ENCODE peak calls at places on chromosomes 12 and 14, in four cellular contexts. One of them, this sample, is unnamed.

GRCh38 chr12:31315779-31316465 is 10.0 kb downstream of the SINHCAF start:
- DNase-seq in activated B cell treated with CpG ODN at 0.5 μM for 24 hours: no peak
- DNase-seq in right lobe of liver: no peak
- DNase-seq in GM12865: no peak
- DNase-seq in this sample: no peak

GRCh38 chr14:85607571-85608219 is 77.8 kb downstream of the FLRT2 start:
- DNase-seq in activated B cell treated with CpG ODN at 0.5 μM for 24 hours: no peak
- DNase-seq in right lobe of liver: no peak
- DNase-seq in GM12865: no peak
- DNase-seq in this sample: no peak

GRCh38 chr14:22471545-22472121 is 117.4 kb downstream of the DAD1 start:
- DNase-seq in activated B cell treated with CpG ODN at 0.5 μM for 24 hours: no peak
- DNase-seq in right lobe of liver: peak
- DNase-seq in GM12865: peak
- DNase-seq in this sample: no peak

GRCh38 chr12:55736780-55737580 is 5.9 kb upstream of the GDF11 start:
- DNase-seq in activated B cell treated with CpG ODN at 0.5 μM for 24 hours: no peak
- DNase-seq in right lobe of liver: peak
- DNase-seq in GM12865: peak
- DNase-seq in this sample: no peak

GRCh38 chr14:88955470-88955869 is 131.0 kb downstream of the TTC8 start:
- DNase-seq in activated B cell treated with CpG ODN at 0.5 μM for 24 hours: no peak
- DNase-seq in right lobe of liver: no peak
- DNase-seq in GM12865: no peak
- DNase-seq in this sample: no peak

GRCh38 chr12:96356831-96357230 is 43.4 kb downstream of the CDK17 start:
- DNase-seq in activated B cell treated with CpG ODN at 0.5 μM for 24 hours: no peak
- DNase-seq in right lobe of liver: no peak
- DNase-seq in GM12865: no peak
- DNase-seq in this sample: no peak

GRCh38 chr12:47742253-47742825 is 16.3 kb downstream of the RAPGEF3 start:
- DNase-seq in activated B cell treated with CpG ODN at 0.5 μM for 24 hours: peak
- DNase-seq in right lobe of liver: peak
- DNase-seq in GM12865: peak
- DNase-seq in this sample: no peak

GRCh38 chr12:27539191-27539631 is 15.2 kb downstream of the PPFIBP1 start:
- DNase-seq in activated B cell treated with CpG ODN at 0.5 μM for 24 hours: no peak
- DNase-seq in right lobe of liver: no peak
- DNase-seq in GM12865: no peak
- DNase-seq in this sample: no peak

GRCh38 chr12:3132636-3133409 is 55.6 kb downstream of the TSPAN9 start:
- DNase-seq in activated B cell treated with CpG ODN at 0.5 μM for 24 hours: no peak
- DNase-seq in right lobe of liver: no peak
- DNase-seq in GM12865: no peak
- DNase-seq in this sample: peak

GRCh38 chr12:13980548-13981295 is 680 bp downstream of the GRIN2B start:
- DNase-seq in activated B cell treated with CpG ODN at 0.5 μM for 24 hours: no peak
- DNase-seq in right lobe of liver: no peak
- DNase-seq in GM12865: no peak
- DNase-seq in this sample: no peak

GRCh38 chr14:34824826-34825225 is 50.3 kb downstream of the BAZ1A start:
- DNase-seq in activated B cell treated with CpG ODN at 0.5 μM for 24 hours: no peak
- DNase-seq in right lobe of liver: no peak
- DNase-seq in GM12865: no peak
- DNase-seq in this sample: no peak

GRCh38 chr12:5882511-5883185 is 62.4 kb downstream of the ANO2 start:
- DNase-seq in activated B cell treated with CpG ODN at 0.5 μM for 24 hours: no peak
- DNase-seq in right lobe of liver: no peak
- DNase-seq in GM12865: no peak
- DNase-seq in this sample: no peak

GRCh38 chr14:90421001-90421580 is 24.3 kb downstream of the CALM1 start:
- DNase-seq in activated B cell treated with CpG ODN at 0.5 μM for 24 hours: no peak
- DNase-seq in right lobe of liver: no peak
- DNase-seq in GM12865: no peak
- DNase-seq in this sample: no peak

GRCh38 chr14:57378661-57379060 is 11.7 kb upstream of the NAA30 start:
- DNase-seq in activated B cell treated with CpG ODN at 0.5 μM for 24 hours: no peak
- DNase-seq in right lobe of liver: no peak
- DNase-seq in GM12865: no peak
- DNase-seq in this sample: no peak

GRCh38 chr12:107359382-107359781 is 266.0 kb upstream of the CRY1 start:
- DNase-seq in activated B cell treated with CpG ODN at 0.5 μM for 24 hours: no peak
- DNase-seq in right lobe of liver: no peak
- DNase-seq in GM12865: no peak
- DNase-seq in this sample: no peak

GRCh38 chr14:78446807-78447206 is 276.6 kb downstream of the NRXN3 start:
- DNase-seq in activated B cell treated with CpG ODN at 0.5 μM for 24 hours: no peak
- DNase-seq in right lobe of liver: no peak
- DNase-seq in GM12865: no peak
- DNase-seq in this sample: no peak

GRCh38 chr12:110744697-110745264 is 2.1 kb upstream of the PPP1CC start:
- DNase-seq in activated B cell treated with CpG ODN at 0.5 μM for 24 hours: no peak
- DNase-seq in right lobe of liver: peak
- DNase-seq in GM12865: no peak
- DNase-seq in this sample: peak

GRCh38 chr14:52259452-52259851 is 8.0 kb upstream of the PTGDR start:
- DNase-seq in activated B cell treated with CpG ODN at 0.5 μM for 24 hours: no peak
- DNase-seq in right lobe of liver: no peak
- DNase-seq in GM12865: no peak
- DNase-seq in this sample: no peak

GRCh38 chr14:58298880-58299664 is 717 bp downstream of the ARID4A start:
- DNase-seq in activated B cell treated with CpG ODN at 0.5 μM for 24 hours: peak
- DNase-seq in right lobe of liver: peak
- DNase-seq in GM12865: peak
- DNase-seq in this sample: peak

GRCh38 chr12:104589215-104589614 is 132.5 kb downstream of the CHST11 start:
- DNase-seq in activated B cell treated with CpG ODN at 0.5 μM for 24 hours: no peak
- DNase-seq in right lobe of liver: no peak
- DNase-seq in GM12865: no peak
- DNase-seq in this sample: no peak

GRCh38 chr12:91604897-91605296 is 422.3 kb upstream of the DCN start:
- DNase-seq in activated B cell treated with CpG ODN at 0.5 μM for 24 hours: no peak
- DNase-seq in right lobe of liver: no peak
- DNase-seq in GM12865: no peak
- DNase-seq in this sample: no peak

GRCh38 chr14:103416916-103417315 is 31.7 kb downstream of the MARK3 start:
- DNase-seq in activated B cell treated with CpG ODN at 0.5 μM for 24 hours: no peak
- DNase-seq in right lobe of liver: no peak
- DNase-seq in GM12865: no peak
- DNase-seq in this sample: no peak

GRCh38 chr12:93098077-93098476 is 169.0 kb upstream of the EEA1 start:
- DNase-seq in activated B cell treated with CpG ODN at 0.5 μM for 24 hours: peak
- DNase-seq in right lobe of liver: peak
- DNase-seq in GM12865: peak
- DNase-seq in this sample: no peak

GRCh38 chr12:132380646-132381045 is 51.3 kb upstream of the GALNT9 start:
- DNase-seq in activated B cell treated with CpG ODN at 0.5 μM for 24 hours: no peak
- DNase-seq in right lobe of liver: no peak
- DNase-seq in GM12865: no peak
- DNase-seq in this sample: no peak

GRCh38 chr12:108589028-108589839 is 8.7 kb downstream of the TMEM119 start:
- DNase-seq in activated B cell treated with CpG ODN at 0.5 μM for 24 hours: no peak
- DNase-seq in right lobe of liver: no peak
- DNase-seq in GM12865: no peak
- DNase-seq in this sample: no peak

GRCh38 chr12:79677667-79678066 is 13.1 kb downstream of the PAWR start:
- DNase-seq in activated B cell treated with CpG ODN at 0.5 μM for 24 hours: no peak
- DNase-seq in right lobe of liver: no peak
- DNase-seq in GM12865: no peak
- DNase-seq in this sample: no peak

GRCh38 chr12:70267550-70267949 is 24.3 kb downstream of the CNOT2 start:
- DNase-seq in activated B cell treated with CpG ODN at 0.5 μM for 24 hours: no peak
- DNase-seq in right lobe of liver: no peak
- DNase-seq in GM12865: no peak
- DNase-seq in this sample: no peak

GRCh38 chr14:24215495-24216344 is at the start of gene MDP1:
- DNase-seq in activated B cell treated with CpG ODN at 0.5 μM for 24 hours: peak
- DNase-seq in right lobe of liver: peak
- DNase-seq in GM12865: peak
- DNase-seq in this sample: no peak

GRCh38 chr12:88945041-88945732 is 364.9 kb upstream of the KITLG start:
- DNase-seq in activated B cell treated with CpG ODN at 0.5 μM for 24 hours: no peak
- DNase-seq in right lobe of liver: no peak
- DNase-seq in GM12865: no peak
- DNase-seq in this sample: no peak

GRCh38 chr12:88947486-88948043 is 367.3 kb upstream of the KITLG start:
- DNase-seq in activated B cell treated with CpG ODN at 0.5 μM for 24 hours: no peak
- DNase-seq in right lobe of liver: no peak
- DNase-seq in GM12865: no peak
- DNase-seq in this sample: no peak

GRCh38 chr12:88951177-88951576 is 370.9 kb upstream of the KITLG start:
- DNase-seq in activated B cell treated with CpG ODN at 0.5 μM for 24 hours: no peak
- DNase-seq in right lobe of liver: no peak
- DNase-seq in GM12865: no peak
- DNase-seq in this sample: no peak

GRCh38 chr12:88944403-88944802 is 364.1 kb upstream of the KITLG start:
- DNase-seq in activated B cell treated with CpG ODN at 0.5 μM for 24 hours: no peak
- DNase-seq in right lobe of liver: no peak
- DNase-seq in GM12865: peak
- DNase-seq in this sample: no peak

GRCh38 chr12:88946377-88946997 is 366.2 kb upstream of the KITLG start:
- DNase-seq in activated B cell treated with CpG ODN at 0.5 μM for 24 hours: no peak
- DNase-seq in right lobe of liver: no peak
- DNase-seq in GM12865: peak
- DNase-seq in this sample: no peak
- TF ChIP-seq CTCF in activated B cell treated with CpG ODN at 0.5 μM for 24 hours: no peak
- TF ChIP-seq CTCF in right lobe of liver: no peak
- TF ChIP-seq CTCF in GM12865: peak
- TF ChIP-seq CTCF in this sample: no peak

GRCh38 chr12:63220921-63221320 is 69.9 kb upstream of the AVPR1A start:
- DNase-seq in activated B cell treated with CpG ODN at 0.5 μM for 24 hours: no peak
- DNase-seq in right lobe of liver: no peak
- DNase-seq in GM12865: no peak
- DNase-seq in this sample: no peak
- TF ChIP-seq CTCF in activated B cell treated with CpG ODN at 0.5 μM for 24 hours: no peak
- TF ChIP-seq CTCF in right lobe of liver: no peak
- TF ChIP-seq CTCF in GM12865: no peak
- TF ChIP-seq CTCF in this sample: no peak

DNA sequence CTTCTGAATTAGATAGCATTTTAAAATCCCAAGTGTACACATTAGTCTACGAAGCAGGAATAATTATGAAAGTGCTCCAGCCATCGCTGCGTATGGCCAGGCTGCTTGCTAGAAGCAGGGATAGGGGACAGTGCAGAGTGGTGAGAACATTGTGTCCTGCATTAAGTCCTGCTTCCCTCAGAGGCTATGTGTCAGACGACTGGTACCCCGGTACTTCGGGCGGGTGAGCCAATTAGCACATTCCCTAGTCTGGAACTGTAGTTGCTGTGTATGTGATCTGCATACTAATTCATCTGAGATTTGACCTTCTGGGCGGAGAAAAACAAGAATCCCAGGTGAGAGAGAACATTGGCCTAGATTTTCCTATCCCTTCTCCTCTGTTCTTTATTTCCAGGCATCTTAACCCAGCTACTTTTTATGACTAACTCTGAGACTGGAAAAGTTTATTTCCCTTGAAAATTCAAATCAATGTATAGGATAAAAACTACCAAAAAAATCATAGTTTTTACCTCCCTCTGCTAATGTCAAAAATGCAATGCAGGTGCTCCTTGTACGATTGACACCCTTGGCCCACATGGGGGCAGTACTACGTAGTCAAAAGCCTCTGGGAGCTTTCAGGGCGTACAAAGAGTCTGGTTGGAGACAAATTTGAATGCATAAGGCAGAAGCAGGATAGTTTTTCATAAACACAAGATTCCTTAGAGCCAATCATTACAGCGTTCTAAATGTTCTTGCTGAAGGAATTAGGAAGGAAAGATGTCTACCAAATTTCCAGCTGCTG is 764.3 kb downstream of the NOVA1 start:
- DNase-seq in activated B cell treated with CpG ODN at 0.5 μM for 24 hours: no peak
- DNase-seq in right lobe of liver: no peak
- DNase-seq in GM12865: no peak
- DNase-seq in this sample: no peak
- TF ChIP-seq CTCF in activated B cell treated with CpG ODN at 0.5 μM for 24 hours: no peak
- TF ChIP-seq CTCF in right lobe of liver: no peak
- TF ChIP-seq CTCF in GM12865: no peak
- TF ChIP-seq CTCF in this sample: peak

DNA sequence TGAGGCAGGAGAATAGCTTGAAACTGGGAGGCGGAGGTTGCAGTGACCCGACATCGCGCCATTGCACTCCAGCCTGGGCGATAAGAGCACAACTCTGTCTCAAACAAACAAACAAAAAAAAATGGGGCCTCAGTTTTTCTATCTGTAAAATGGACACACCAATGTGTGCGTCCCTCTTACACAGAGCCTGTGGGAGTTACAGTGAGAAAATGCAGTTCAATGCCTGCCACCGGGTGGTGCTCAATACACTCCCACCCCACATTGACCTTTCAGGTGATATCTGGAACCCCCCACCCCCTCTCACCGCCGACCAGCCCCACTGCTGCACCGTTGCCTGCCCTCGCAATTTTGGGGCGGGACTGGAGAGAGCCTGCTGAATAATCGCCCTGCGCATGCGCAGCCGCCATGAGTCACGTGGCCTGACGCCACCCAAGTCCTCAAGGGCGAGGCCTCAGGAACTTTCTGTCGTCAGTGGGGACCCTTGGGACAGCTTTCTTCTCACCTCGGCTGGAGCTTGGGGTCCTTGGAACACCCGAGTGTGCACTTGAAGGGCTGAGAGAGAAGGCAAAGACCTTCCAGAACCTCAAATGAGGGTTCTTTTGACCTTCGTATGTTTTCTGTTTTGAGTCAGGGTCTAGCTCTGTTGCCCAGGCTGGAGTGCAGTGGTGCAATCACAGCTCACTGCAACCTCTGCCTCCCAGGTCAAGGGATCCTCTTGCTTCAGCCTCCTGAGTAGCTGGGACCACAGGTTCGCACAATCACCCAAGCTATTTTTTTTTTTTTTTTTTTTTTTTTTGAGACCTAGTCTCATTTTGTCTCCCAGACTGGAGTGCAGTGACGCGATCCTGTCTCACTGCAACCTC is 14.6 kb upstream of the CABP1 start:
- DNase-seq in activated B cell treated with CpG ODN at 0.5 μM for 24 hours: no peak
- DNase-seq in right lobe of liver: no peak
- DNase-seq in GM12865: peak
- DNase-seq in this sample: peak
- TF ChIP-seq CTCF in activated B cell treated with CpG ODN at 0.5 μM for 24 hours: no peak
- TF ChIP-seq CTCF in right lobe of liver: no peak
- TF ChIP-seq CTCF in GM12865: peak
- TF ChIP-seq CTCF in this sample: peak

DNA sequence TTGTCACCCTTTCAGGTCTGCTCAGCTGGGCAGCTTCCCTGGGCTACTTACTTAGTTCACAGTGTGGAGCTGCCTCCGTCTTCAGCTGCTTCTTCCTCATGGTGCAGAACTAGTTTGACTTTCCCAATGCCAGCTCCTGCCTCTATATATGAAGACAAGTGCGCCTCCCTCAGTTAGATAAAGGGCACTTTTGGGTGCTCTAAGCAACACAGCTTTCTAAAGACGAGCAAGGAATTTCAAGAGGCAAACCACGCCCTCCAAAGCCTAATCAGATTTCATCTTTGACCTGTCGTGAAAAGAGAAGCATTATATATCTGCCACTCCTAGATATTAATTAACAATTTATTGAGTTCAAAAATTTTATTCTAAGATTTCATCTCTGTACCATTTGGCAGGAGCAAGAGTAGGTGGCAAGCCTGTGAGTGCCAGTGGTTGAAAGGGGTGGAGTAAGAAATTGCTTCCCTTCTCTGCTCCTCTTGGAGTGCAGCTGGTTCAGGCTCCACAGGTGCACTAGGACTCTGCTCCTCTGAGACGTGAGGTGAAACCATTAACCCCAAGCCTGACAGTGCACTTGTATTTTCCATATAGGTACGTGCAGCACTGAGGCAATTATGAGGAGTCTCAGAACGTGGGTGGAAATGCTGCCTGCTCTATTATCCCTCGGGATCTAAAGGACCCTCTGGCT is 2.1 kb upstream of the SLC11A2 start:
- DNase-seq in activated B cell treated with CpG ODN at 0.5 μM for 24 hours: no peak
- DNase-seq in right lobe of liver: no peak
- DNase-seq in GM12865: peak
- DNase-seq in this sample: no peak
- TF ChIP-seq CTCF in activated B cell treated with CpG ODN at 0.5 μM for 24 hours: no peak
- TF ChIP-seq CTCF in right lobe of liver: peak
- TF ChIP-seq CTCF in GM12865: peak
- TF ChIP-seq CTCF in this sample: peak

This sample was measured in chondrocyte.